ENCODE peak calls at places on chromosome 13, in seven cellular contexts. One of them, this sample, is unnamed.

GRCh38 chr13:98773921-98774320 is 21.4 kb upstream of the SLC15A1 start:
- DNase-seq in kidney: no peak
- DNase-seq in small intestine: no peak
- DNase-seq in fibroblast of pulmonary artery: no peak
- DNase-seq in neuronal stem cell: no peak
- DNase-seq in ascending aorta: no peak
- DNase-seq in left lung: no peak
- DNase-seq in this sample: no peak

GRCh38 chr13:98994896-98995295 is 17.0 kb upstream of the DOCK9 start:
- DNase-seq in kidney: no peak
- DNase-seq in small intestine: no peak
- DNase-seq in fibroblast of pulmonary artery: no peak
- DNase-seq in neuronal stem cell: no peak
- DNase-seq in ascending aorta: no peak
- DNase-seq in left lung: no peak
- DNase-seq in this sample: no peak

GRCh38 chr13:48542581-48543341 is 9.9 kb upstream of the RCBTB2 start:
- DNase-seq in kidney: peak
- DNase-seq in small intestine: peak
- DNase-seq in fibroblast of pulmonary artery: peak
- DNase-seq in neuronal stem cell: peak
- DNase-seq in ascending aorta: peak
- DNase-seq in left lung: peak
- DNase-seq in this sample: no peak

GRCh38 chr13:33918199-33918932 is 100.4 kb downstream of the RFC3 start:
- DNase-seq in kidney: no peak
- DNase-seq in small intestine: no peak
- DNase-seq in fibroblast of pulmonary artery: peak
- DNase-seq in neuronal stem cell: no peak
- DNase-seq in ascending aorta: no peak
- DNase-seq in left lung: peak
- DNase-seq in this sample: peak

GRCh38 chr13:27466513-27466912 is 16.1 kb upstream of the MTIF3 start:
- DNase-seq in kidney: no peak
- DNase-seq in small intestine: no peak
- DNase-seq in fibroblast of pulmonary artery: no peak
- DNase-seq in neuronal stem cell: no peak
- DNase-seq in ascending aorta: no peak
- DNase-seq in left lung: no peak
- DNase-seq in this sample: no peak

GRCh38 chr13:47256618-47257017 is 359.8 kb upstream of the HTR2A start:
- DNase-seq in kidney: no peak
- DNase-seq in small intestine: no peak
- DNase-seq in fibroblast of pulmonary artery: peak
- DNase-seq in neuronal stem cell: no peak
- DNase-seq in ascending aorta: no peak
- DNase-seq in left lung: no peak
- DNase-seq in this sample: peak

GRCh38 chr13:106507560-106508274 is 27.7 kb downstream of the EFNB2 start:
- DNase-seq in kidney: no peak
- DNase-seq in small intestine: no peak
- DNase-seq in fibroblast of pulmonary artery: peak
- DNase-seq in neuronal stem cell: no peak
- DNase-seq in ascending aorta: no peak
- DNase-seq in left lung: no peak
- DNase-seq in this sample: peak

GRCh38 chr13:23828086-23828485 is 61.1 kb downstream of the MIPEP start:
- DNase-seq in kidney: no peak
- DNase-seq in small intestine: no peak
- DNase-seq in fibroblast of pulmonary artery: peak
- DNase-seq in neuronal stem cell: no peak
- DNase-seq in ascending aorta: no peak
- DNase-seq in left lung: no peak
- DNase-seq in this sample: no peak

GRCh38 chr13:19818223-19818842 is 35.6 kb upstream of the PSPC1 start:
- DNase-seq in kidney: peak
- DNase-seq in small intestine: peak
- DNase-seq in fibroblast of pulmonary artery: peak
- DNase-seq in neuronal stem cell: peak
- DNase-seq in ascending aorta: no peak
- DNase-seq in left lung: peak
- DNase-seq in this sample: no peak

GRCh38 chr13:81957121-81957520 is 1616.2 kb upstream of the SPRY2 start:
- DNase-seq in kidney: no peak
- DNase-seq in small intestine: no peak
- DNase-seq in fibroblast of pulmonary artery: no peak
- DNase-seq in neuronal stem cell: no peak
- DNase-seq in ascending aorta: no peak
- DNase-seq in left lung: no peak
- DNase-seq in this sample: no peak

GRCh38 chr13:78759704-78760103 is 100.7 kb upstream of the OBI1 start:
- DNase-seq in kidney: no peak
- DNase-seq in small intestine: no peak
- DNase-seq in fibroblast of pulmonary artery: no peak
- DNase-seq in neuronal stem cell: no peak
- DNase-seq in ascending aorta: no peak
- DNase-seq in left lung: no peak
- DNase-seq in this sample: no peak

GRCh38 chr13:53201454-53202225 is 173.0 kb downstream of the OLFM4 start:
- DNase-seq in kidney: peak
- DNase-seq in small intestine: peak
- DNase-seq in fibroblast of pulmonary artery: no peak
- DNase-seq in neuronal stem cell: peak
- DNase-seq in ascending aorta: no peak
- DNase-seq in left lung: no peak
- DNase-seq in this sample: no peak

GRCh38 chr13:107216046-107216715 is 648.2 kb upstream of the ARGLU1 start:
- DNase-seq in kidney: no peak
- DNase-seq in small intestine: no peak
- DNase-seq in fibroblast of pulmonary artery: no peak
- DNase-seq in neuronal stem cell: no peak
- DNase-seq in ascending aorta: no peak
- DNase-seq in left lung: no peak
- DNase-seq in this sample: no peak

GRCh38 chr13:53445682-53446081 is 417.1 kb downstream of the OLFM4 start:
- DNase-seq in kidney: no peak
- DNase-seq in small intestine: no peak
- DNase-seq in fibroblast of pulmonary artery: no peak
- DNase-seq in neuronal stem cell: no peak
- DNase-seq in ascending aorta: no peak
- DNase-seq in left lung: no peak
- DNase-seq in this sample: no peak

GRCh38 chr13:22114630-22115311 is 443.9 kb downstream of the FGF9 start:
- DNase-seq in kidney: no peak
- DNase-seq in small intestine: peak
- DNase-seq in fibroblast of pulmonary artery: no peak
- DNase-seq in neuronal stem cell: no peak
- DNase-seq in ascending aorta: no peak
- DNase-seq in left lung: no peak
- DNase-seq in this sample: no peak

GRCh38 chr13:113997845-113998751 is 24.2 kb upstream of the C13orf46 start:
- DNase-seq in kidney: peak
- DNase-seq in small intestine: no peak
- DNase-seq in fibroblast of pulmonary artery: peak
- DNase-seq in neuronal stem cell: no peak
- DNase-seq in ascending aorta: peak
- DNase-seq in left lung: no peak
- DNase-seq in this sample: peak

GRCh38 chr13:95191821-95192220 is 109.4 kb downstream of the ABCC4 start:
- DNase-seq in kidney: peak
- DNase-seq in small intestine: peak
- DNase-seq in fibroblast of pulmonary artery: peak
- DNase-seq in neuronal stem cell: peak
- DNase-seq in ascending aorta: peak
- DNase-seq in left lung: peak
- DNase-seq in this sample: peak

GRCh38 chr13:28347456-28348371 is 147.2 kb downstream of the FLT1 start:
- DNase-seq in kidney: no peak
- DNase-seq in small intestine: no peak
- DNase-seq in fibroblast of pulmonary artery: no peak
- DNase-seq in neuronal stem cell: no peak
- DNase-seq in ascending aorta: no peak
- DNase-seq in left lung: no peak
- DNase-seq in this sample: peak

GRCh38 chr13:72342364-72342763 is 385.1 kb downstream of the MZT1 start:
- DNase-seq in kidney: no peak
- DNase-seq in small intestine: no peak
- DNase-seq in fibroblast of pulmonary artery: no peak
- DNase-seq in neuronal stem cell: no peak
- DNase-seq in ascending aorta: no peak
- DNase-seq in left lung: no peak
- DNase-seq in this sample: no peak

GRCh38 chr13:110845520-110845919 is 69.3 kb downstream of the ANKRD10 start:
- DNase-seq in kidney: no peak
- DNase-seq in small intestine: no peak
- DNase-seq in fibroblast of pulmonary artery: no peak
- DNase-seq in neuronal stem cell: no peak
- DNase-seq in ascending aorta: no peak
- DNase-seq in left lung: no peak
- DNase-seq in this sample: no peak
- H3K4me3 ChIP-seq in kidney: no peak
- H3K4me3 ChIP-seq in small intestine: no peak
- H3K4me3 ChIP-seq in fibroblast of pulmonary artery: no peak
- H3K4me3 ChIP-seq in neuronal stem cell: no peak
- H3K4me3 ChIP-seq in ascending aorta: no peak
- H3K4me3 ChIP-seq in left lung: no peak
- H3K4me3 ChIP-seq in this sample: no peak

GRCh38 chr13:100675660-100676129 is 1.1 kb upstream of the TMTC4 start:
- DNase-seq in kidney: no peak
- DNase-seq in small intestine: peak
- DNase-seq in fibroblast of pulmonary artery: no peak
- DNase-seq in neuronal stem cell: no peak
- DNase-seq in ascending aorta: no peak
- DNase-seq in left lung: no peak
- DNase-seq in this sample: peak
- H3K4me3 ChIP-seq in kidney: peak
- H3K4me3 ChIP-seq in small intestine: peak
- H3K4me3 ChIP-seq in fibroblast of pulmonary artery: peak
- H3K4me3 ChIP-seq in neuronal stem cell: peak
- H3K4me3 ChIP-seq in ascending aorta: peak
- H3K4me3 ChIP-seq in left lung: peak
- H3K4me3 ChIP-seq in this sample: peak

DNA sequence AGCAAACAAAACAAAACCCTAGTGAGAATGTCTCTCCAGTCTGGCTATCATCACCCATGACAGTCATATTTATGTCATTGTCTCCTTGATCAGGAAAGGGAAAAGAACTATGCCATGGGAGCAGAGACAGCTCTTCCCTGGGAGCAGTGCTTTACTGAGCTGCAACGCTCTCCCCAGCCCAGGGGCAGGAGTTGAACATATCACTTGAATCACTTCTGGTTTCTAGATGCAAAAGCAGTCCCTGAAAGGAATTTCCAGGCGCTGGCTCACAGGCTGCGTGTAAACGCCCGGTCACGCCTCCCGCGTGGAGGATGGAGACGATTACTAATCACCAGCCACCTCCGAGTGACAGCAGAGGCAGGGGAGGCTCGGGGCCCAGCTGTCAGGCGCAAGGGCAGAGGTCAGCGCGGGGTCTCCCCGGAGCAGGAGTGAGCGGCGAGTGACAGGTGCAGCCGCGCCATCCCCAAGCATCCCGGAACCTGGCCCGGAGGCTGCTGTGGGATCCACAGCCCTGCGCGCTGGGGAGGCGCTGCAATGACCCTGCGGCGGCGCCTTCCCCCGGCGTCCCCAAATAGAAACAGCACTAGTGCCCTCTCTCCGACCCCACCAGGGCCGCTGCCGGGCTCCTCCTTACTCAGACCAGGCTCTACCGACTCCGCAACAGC is 23.5 kb upstream of the DCLK1 start:
- DNase-seq in kidney: peak
- DNase-seq in small intestine: no peak
- DNase-seq in fibroblast of pulmonary artery: no peak
- DNase-seq in neuronal stem cell: peak
- DNase-seq in ascending aorta: no peak
- DNase-seq in left lung: no peak
- DNase-seq in this sample: peak
- H3K4me3 ChIP-seq in kidney: no peak
- H3K4me3 ChIP-seq in small intestine: no peak
- H3K4me3 ChIP-seq in fibroblast of pulmonary artery: no peak
- H3K4me3 ChIP-seq in neuronal stem cell: peak
- H3K4me3 ChIP-seq in ascending aorta: peak
- H3K4me3 ChIP-seq in left lung: no peak
- H3K4me3 ChIP-seq in this sample: peak

DNA sequence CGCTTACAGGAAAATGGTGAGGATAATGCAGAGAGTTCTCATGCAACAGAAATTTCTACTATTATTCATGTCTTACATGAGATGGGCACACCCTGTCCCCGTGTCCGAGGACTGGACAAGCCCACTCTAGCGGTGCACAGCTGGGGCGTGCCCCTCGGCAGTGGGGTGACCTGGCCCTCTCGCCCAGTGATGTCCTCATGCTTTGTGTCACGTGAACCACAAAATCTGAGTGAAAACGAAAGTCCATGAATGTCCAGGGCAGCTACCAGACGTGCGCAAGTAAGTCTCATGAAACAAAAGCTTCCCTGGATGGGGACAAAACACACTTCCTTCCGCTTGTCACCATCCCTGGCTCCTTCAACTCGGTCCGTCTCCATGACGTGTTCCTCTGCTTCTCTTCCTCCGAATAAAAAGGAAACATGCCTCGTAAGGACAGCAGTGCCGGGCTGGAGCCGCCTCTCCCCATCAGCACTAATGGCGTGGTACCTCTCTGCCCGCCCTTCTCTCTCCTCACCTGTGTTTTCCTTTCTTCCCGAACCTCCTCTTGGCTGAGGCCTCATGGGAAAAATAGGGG is 45.6 kb downstream of the ANKRD10 start:
- DNase-seq in kidney: peak
- DNase-seq in small intestine: no peak
- DNase-seq in fibroblast of pulmonary artery: no peak
- DNase-seq in neuronal stem cell: no peak
- DNase-seq in ascending aorta: no peak
- DNase-seq in left lung: no peak
- DNase-seq in this sample: peak
- H3K4me3 ChIP-seq in kidney: peak
- H3K4me3 ChIP-seq in small intestine: no peak
- H3K4me3 ChIP-seq in fibroblast of pulmonary artery: peak
- H3K4me3 ChIP-seq in neuronal stem cell: no peak
- H3K4me3 ChIP-seq in ascending aorta: peak
- H3K4me3 ChIP-seq in left lung: peak
- H3K4me3 ChIP-seq in this sample: peak